ENCODE peak calls at places on chromosomes 1 and 21, in seven cellular contexts. C is brain microvascular endothelial cell; O is hippocampal formation; J is T-helper 1 cell; A is tibial nerve; Q is stimulated activated CD4-positive, alpha-beta T cell treated with anti-CD3 and anti-CD28 coated beads, Interleukin-1b, Interleukin-23, amount 100 ng/mL, for 24 hours; E is activated naive CD4-positive, alpha-beta T cell. Z is an unnamed sample.

GRCh38 chr1:215517441-215517891 is 49.6 kb upstream of the KCTD3 start:
- DNase-seq in C (peak), E (no peak), O (no peak), A (no peak), Q (no peak), J (no peak), Z (no peak)

GRCh38 chr1:24003331-24003972 is 23.3 kb upstream of the SRSF10 start:
- DNase-seq in O (no peak), E (no peak), C (peak), A (no peak), J (no peak), Q (no peak), Z (no peak)

GRCh38 chr21:36388835-36389234 is 3.6 kb downstream of the CHAF1B start:
- DNase-seq in A (no peak), O (peak), C (peak), J (no peak), E (no peak), Q (no peak), Z (peak)

GRCh38 chr1:25795955-25796806 is 3.8 kb upstream of the SELENON start:
- DNase-seq in A (no peak), C (no peak), Q (no peak), E (no peak), J (no peak), O (no peak), Z (no peak)

GRCh38 chr1:157377216-157377821 is 175.0 kb downstream of the FCRL5 start:
- DNase-seq in O (no peak), C (peak), J (no peak), Q (no peak), E (no peak), A (no peak), Z (peak)

GRCh38 chr1:53583903-53584210 is 124.7 kb downstream of the DMRTB1 start:
- DNase-seq in A (no peak), E (no peak), Q (no peak), O (no peak), J (no peak), C (no peak), Z (no peak)

GRCh38 chr1:27960762-27961645 is 1.2 kb downstream of the XKR8 start:
- DNase-seq in Q (no peak), A (no peak), J (no peak), E (no peak), O (no peak), C (no peak), Z (no peak)

GRCh38 chr1:5447479-5448070 is 544.6 kb downstream of the NPHP4 start:
- DNase-seq in E (no peak), A (no peak), C (no peak), Q (no peak), J (no peak), O (no peak), Z (no peak)

GRCh38 chr1:54792686-54793282 is 8.3 kb downstream of the TTC22 start:
- DNase-seq in C (no peak), A (no peak), Q (no peak), O (no peak), E (no peak), J (no peak), Z (no peak)

GRCh38 chr1:228321478-228321877 is 85.2 kb downstream of the TRIM11 start:
- DNase-seq in C (no peak), A (no peak), O (no peak), J (no peak), Q (no peak), E (no peak), Z (no peak)

GRCh38 chr1:51623450-51623849 is 6.6 kb downstream of the OSBPL9 start:
- DNase-seq in Q (no peak), A (no peak), C (no peak), J (no peak), E (no peak), O (no peak), Z (no peak)

GRCh38 chr1:150146853-150147542 is 2.7 kb upstream of the PLEKHO1 start:
- DNase-seq in O (no peak), A (no peak), J (no peak), E (no peak), C (no peak), Q (no peak), Z (peak)

GRCh38 chr1:240308061-240308460 is 216.4 kb downstream of the FMN2 start:
- DNase-seq in E (no peak), J (no peak), O (no peak), A (no peak), Q (no peak), C (no peak), Z (no peak)

GRCh38 chr1:40636777-40637176 is 28.7 kb downstream of the RIMS3 start:
- DNase-seq in C (no peak), E (no peak), Q (no peak), J (no peak), O (no peak), A (no peak), Z (no peak)

GRCh38 chr1:14922942-14923341 is 230.6 kb upstream of the TMEM51 start:
- DNase-seq in O (no peak), E (no peak), C (no peak), J (no peak), Q (no peak), A (no peak), Z (no peak)

GRCh38 chr1:15885701-15886612 is 38.5 kb downstream of the SPEN start:
- DNase-seq in A (peak), E (no peak), Q (no peak), C (peak), J (no peak), O (peak), Z (peak)

GRCh38 chr1:182270731-182271130 is 120.9 kb downstream of the GLUL start:
- DNase-seq in C (no peak), A (no peak), J (no peak), O (no peak), Q (no peak), E (no peak), Z (no peak)

GRCh38 chr1:237568955-237569354 is 321.8 kb downstream of the ZP4 start:
- DNase-seq in E (no peak), C (no peak), Q (no peak), A (no peak), J (no peak), O (no peak), Z (no peak)

GRCh38 chr1:47711848-47712492 is 274.1 kb downstream of the FOXD2 start:
- DNase-seq in O (no peak), J (no peak), A (no peak), E (no peak), C (no peak), Q (no peak), Z (no peak)

GRCh38 chr1:111848852-111849545 is 93.3 kb downstream of the DDX20 start:
- DNase-seq in Q (no peak), E (no peak), O (no peak), A (no peak), J (no peak), C (no peak), Z (no peak)

GRCh38 chr1:8643542-8644536 is 173.6 kb downstream of the RERE start:
- DNase-seq in E (no peak), O (no peak), Q (no peak), C (no peak), A (no peak), J (no peak), Z (no peak)

GRCh38 chr1:236494586-236495207 is 29.1 kb upstream of the LGALS8 start:
- DNase-seq in O (no peak), C (no peak), J (no peak), Q (no peak), A (no peak), E (no peak), Z (no peak)

GRCh38 chr1:18132022-18132706 is 24.6 kb downstream of the IGSF21 start:
- DNase-seq in A (no peak), J (no peak), E (no peak), C (no peak), O (no peak), Q (no peak), Z (no peak)

Z was measured in H1.